ENCODE peak calls at places on chromosome 14, in five cellular contexts. Z is HCT116, D is IMR-90, B is transverse colon, O is body of pancreas. A is an unnamed sample. For H3K4me1, the result is how much of the 10 kb centered on the place peaks cover.

GRCh38 chr14:25756880-25757279 is 706.9 kb upstream of the STXBP6 start:
- DNase-seq in Z (no peak), D (no peak), B (no peak), O (no peak), A (no peak)

GRCh38 chr14:90624228-90624627 is 192.0 kb downstream of the TTC7B start:
- DNase-seq in Z (peak), D (peak), B (no peak), O (no peak), A (no peak)

GRCh38 chr14:73452341-73453191 is 5.8 kb downstream of the NUMB start:
- DNase-seq in Z (no peak), D (peak), B (no peak), O (no peak), A (no peak)

GRCh38 chr14:91554535-91555332 is 44.6 kb upstream of the PPP4R3A start:
- DNase-seq in Z (no peak), D (no peak), B (peak), O (no peak), A (no peak)

GRCh38 chr14:88044129-88044727 is 39.3 kb downstream of the GPR65 start:
- DNase-seq in Z (no peak), D (no peak), B (no peak), O (no peak), A (no peak)

GRCh38 chr14:81127785-81128184 is 93.0 kb downstream of the GTF2A1 start:
- DNase-seq in Z (no peak), D (peak), B (no peak), O (no peak), A (no peak)

GRCh38 chr14:94946244-94946643 is 176.3 kb upstream of the GSC start:
- DNase-seq in Z (no peak), D (no peak), B (no peak), O (no peak), A (no peak)

GRCh38 chr14:31927348-31927826 is 149.7 kb upstream of the ARHGAP5 start:
- DNase-seq in Z (no peak), D (peak), B (no peak), O (no peak), A (no peak)

GRCh38 chr14:78254911-78255431 is 84.8 kb downstream of the NRXN3 start:
- DNase-seq in Z (no peak), D (no peak), B (no peak), O (no peak), A (no peak)

GRCh38 chr14:60266021-60266937 is 17.3 kb downstream of the PPM1A start:
- DNase-seq in Z (peak), D (no peak), B (no peak), O (no peak), A (no peak)

GRCh38 chr14:89767861-89768268 is 186.7 kb downstream of the EFCAB11 start:
- DNase-seq in Z (peak), D (peak), B (peak), O (peak), A (no peak)

GRCh38 chr14:72518809-72519377 is 375.0 kb downstream of the DPF3 start:
- DNase-seq in Z (no peak), D (no peak), B (no peak), O (no peak), A (no peak)

GRCh38 chr14:102215071-102215470 is 75.4 kb downstream of the WDR20 start:
- DNase-seq in Z (no peak), D (peak), B (no peak), O (no peak), A (no peak)

GRCh38 chr14:61643546-61643945 is 51.8 kb upstream of the HIF1A start:
- DNase-seq in Z (no peak), D (peak), B (no peak), O (no peak), A (no peak)

GRCh38 chr14:88189840-88190191 is 133.3 kb downstream of the KCNK10 start:
- DNase-seq in Z (no peak), D (no peak), B (no peak), O (no peak), A (no peak)

GRCh38 chr14:78902010-78902623 is 731.9 kb downstream of the NRXN3 start:
- DNase-seq in Z (no peak), D (peak), B (peak), O (peak), A (no peak)

GRCh38 chr14:100905166-100905565 is 1.6 kb upstream of the RTL1 start:
- DNase-seq in Z (no peak), D (no peak), B (no peak), O (no peak), A (no peak)

GRCh38 chr14:101844219-101844618 is 82.7 kb downstream of the PPP2R5C start:
- DNase-seq in Z (no peak), D (no peak), B (no peak), O (no peak), A (peak)

GRCh38 chr14:74555476-74556050 is 56.5 kb downstream of the LTBP2 start:
- DNase-seq in Z (no peak), D (no peak), B (no peak), O (no peak), A (peak)

GRCh38 chr14:103517172-103517566 is 5.5 kb downstream of the CKB start:
- DNase-seq in Z (no peak), D (no peak), B (no peak), O (no peak), A (peak)

GRCh38 chr14:92890830-92891598 is 31.9 kb upstream of the CHGA start:
- DNase-seq in Z (no peak), D (no peak), B (no peak), O (no peak), A (no peak)

GRCh38 chr14:104237651-104238423 is 99.5 kb downstream of the KIF26A start:
- DNase-seq in Z (no peak), D (no peak), B (no peak), O (no peak), A (no peak)

GRCh38 chr14:102583726-102584125 is 8.7 kb upstream of the RCOR1 start:
- DNase-seq in Z (no peak), D (no peak), B (no peak), O (no peak), A (no peak)

GRCh38 chr14:103393687-103394626 is 8.7 kb downstream of the MARK3 start:
- DNase-seq in Z (no peak), D (peak), B (no peak), O (peak), A (no peak)

GRCh38 chr14:100866666-100867630 is 36.6 kb downstream of the RTL1 start:
- DNase-seq in Z (no peak), D (no peak), B (no peak), O (no peak), A (peak)

GRCh38 chr14:68921666-68922065 is 57.4 kb downstream of the ACTN1 start:
- DNase-seq in Z (no peak), D (no peak), B (no peak), O (no peak), A (no peak)

GRCh38 chr14:104724407-104724980 is 465 bp downstream of the ADSS1 start:
- DNase-seq in Z (no peak), D (no peak), B (peak), O (peak), A (no peak)

GRCh38 chr14:61190341-61190740 is 90.8 kb downstream of the TMEM30B start:
- DNase-seq in Z (no peak), D (peak), B (no peak), O (no peak), A (no peak)

GRCh38 chr14:99389171-99389826 is 91.4 kb downstream of the SETD3 start:
- DNase-seq in Z (peak), D (peak), B (peak), O (no peak), A (no peak)

GRCh38 chr14:22929104-22929847 is at the start of gene PRMT5:
- DNase-seq in Z (peak), D (peak), B (peak), O (peak), A (peak)
- TF ChIP-seq POLR2A in Z (peak), D (peak), B (peak), O (peak), A (peak)

GRCh38 chr14:55936691-55937090 is 181.5 kb upstream of the PELI2 start:
- DNase-seq in Z (no peak), D (no peak), B (no peak), O (no peak), A (no peak)

GRCh38 chr14:55938249-55938791 is 179.9 kb upstream of the PELI2 start:
- DNase-seq in Z (no peak), D (peak), B (peak), O (no peak), A (no peak)

GRCh38 chr14:55944757-55945156 is 173.5 kb upstream of the PELI2 start:
- DNase-seq in Z (no peak), D (no peak), B (no peak), O (no peak), A (no peak)

GRCh38 chr14:55942826-55943225 is 175.4 kb upstream of the PELI2 start:
- DNase-seq in Z (no peak), D (no peak), B (no peak), O (no peak), A (no peak)

DNA sequence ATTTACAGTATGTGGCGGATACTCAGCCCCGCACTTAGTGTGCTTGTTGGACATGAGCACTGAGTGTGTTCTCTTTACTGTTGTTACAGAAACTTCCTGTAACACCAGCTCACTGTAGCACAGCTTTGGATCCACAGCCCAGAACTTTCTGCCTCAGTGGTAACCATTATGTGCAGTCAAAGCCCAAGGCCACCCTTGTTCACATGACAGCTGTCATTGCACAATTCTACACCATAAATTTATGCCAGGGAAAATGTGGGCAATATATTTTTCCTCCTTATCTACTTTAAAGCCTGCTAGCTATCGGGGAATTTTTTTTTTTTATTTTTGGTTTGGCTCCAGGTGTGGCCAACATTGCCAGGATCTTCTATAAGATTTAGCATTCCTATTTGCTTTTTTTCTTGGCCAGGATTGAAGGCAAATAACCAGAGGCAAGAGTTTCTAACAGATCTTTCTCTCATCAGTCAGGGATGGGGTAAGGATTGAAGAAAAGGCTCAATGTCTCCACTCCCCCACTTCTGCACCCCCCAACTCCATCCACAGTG is 176.0 kb upstream of the PELI2 start:
- DNase-seq in Z (no peak), D (no peak), B (peak), O (no peak), A (no peak)
- H3K4me3 ChIP-seq in Z (no peak), D (no peak), B (no peak), O (no peak), A (no peak)

GRCh38 chr14:20460458-20461229 is 590 bp downstream of the PIP4P1 start:
- DNase-seq in Z (no peak), D (no peak), B (peak), O (peak), A (no peak)
- H3K4me1 ChIP-seq in Z (under half), D (under half), B (under half), O (under half), A (under half)

GRCh38 chr14:105889666-105890473 is 363.5 kb downstream of the TMEM121 start:
- DNase-seq in Z (no peak), D (no peak), B (peak), O (peak), A (peak)
- TF ChIP-seq POLR2A in Z (no peak), D (no peak), B (no peak), O (no peak), A (no peak)

DNA sequence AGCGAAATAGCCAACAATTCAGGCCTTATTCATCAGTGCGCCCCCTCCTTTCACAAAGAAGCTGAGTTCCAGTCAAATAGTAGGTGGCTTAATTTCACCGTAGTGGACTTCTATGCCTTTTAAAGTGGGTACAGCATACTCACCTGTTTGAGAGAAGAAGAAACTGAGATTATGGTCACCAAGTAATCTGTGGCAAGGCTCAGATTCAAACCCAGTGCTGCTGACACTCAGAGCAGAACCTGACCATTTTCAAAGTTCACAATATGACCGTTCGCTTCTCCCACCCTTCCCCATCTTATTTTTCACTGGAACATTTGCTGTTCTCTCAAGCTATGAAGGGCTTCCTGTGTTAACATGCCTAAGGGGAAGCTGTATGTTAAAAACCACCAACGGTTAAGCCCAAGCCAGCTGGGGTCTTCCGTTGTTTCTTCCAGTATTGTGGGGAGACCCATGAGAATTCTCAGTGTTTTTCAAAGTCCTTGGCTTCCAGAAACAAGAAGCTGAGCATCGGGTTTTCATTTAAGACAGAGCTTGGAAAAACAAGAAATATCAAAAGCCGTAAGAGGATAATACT is 6.1 kb upstream of the PSMA6 start:
- DNase-seq in Z (no peak), D (no peak), B (no peak), O (no peak), A (no peak)
- H3K4me3 ChIP-seq in Z (no peak), D (no peak), B (no peak), O (no peak), A (no peak)